ENCODE peak calls at places on chromosomes 4 and X, in seven cellular contexts. X is OCI-LY7, H is HCT116, V is hepatocyte, W is colonic mucosa, R is Peyer's patch, M is brain microvascular endothelial cell. B is an unnamed sample.

GRCh38 chr4:147056951-147057630 is 111.4 kb upstream of the TTC29 start:
- DNase-seq in H (no peak), X (peak), R (no peak), W (no peak), M (no peak), V (no peak), B (no peak)

GRCh38 chr4:150781108-150781663 is 199.2 kb downstream of the MAB21L2 start:
- DNase-seq in V (no peak), R (no peak), H (no peak), X (no peak), M (no peak), W (no peak), B (no peak)

GRCh38 chrX:552496-552895 is 78.1 kb upstream of the SHOX start:
- DNase-seq in R (no peak), V (no peak), H (no peak), M (no peak), X (no peak), W (no peak), B (no peak)

GRCh38 chr4:18106620-18107019 is 85.1 kb upstream of the LCORL start:
- DNase-seq in H (no peak), W (peak), M (no peak), V (peak), R (no peak), X (no peak), B (no peak)

GRCh38 chr4:48489683-48490011 is 405 bp upstream of the ZAR1 start:
- DNase-seq in M (no peak), W (no peak), V (no peak), H (no peak), X (no peak), R (no peak), B (no peak)

GRCh38 chr4:43778187-43778915 is 670.3 kb downstream of the KCTD8 start:
- DNase-seq in R (no peak), W (no peak), M (no peak), V (no peak), X (no peak), H (no peak), B (no peak)

GRCh38 chrX:118423558-118423957 is 72.1 kb upstream of the DOCK11 start:
- DNase-seq in H (no peak), X (no peak), M (no peak), W (no peak), V (no peak), R (no peak), B (no peak)

GRCh38 chrX:154441984-154442707 is 1.8 kb upstream of the FAM50A start:
- DNase-seq in H (no peak), W (no peak), R (no peak), M (no peak), V (no peak), X (no peak), B (peak)

GRCh38 chr4:136918772-136919171 is 613.5 kb downstream of the PCDH18 start:
- DNase-seq in X (no peak), M (no peak), R (no peak), W (no peak), H (no peak), V (no peak), B (no peak)

GRCh38 chr4:88965053-88965452 is 91.9 kb downstream of the FAM13A start:
- DNase-seq in W (no peak), V (no peak), R (no peak), M (no peak), X (no peak), H (no peak), B (no peak)

GRCh38 chr4:145907363-145907762 is 31.3 kb downstream of the ZNF827 start:
- DNase-seq in R (no peak), M (no peak), V (no peak), W (no peak), H (no peak), X (no peak), B (no peak)
- H3K27ac ChIP-seq in R (no peak), M (no peak), V (no peak), W (no peak), H (no peak), X (no peak), B (no peak)

DNA sequence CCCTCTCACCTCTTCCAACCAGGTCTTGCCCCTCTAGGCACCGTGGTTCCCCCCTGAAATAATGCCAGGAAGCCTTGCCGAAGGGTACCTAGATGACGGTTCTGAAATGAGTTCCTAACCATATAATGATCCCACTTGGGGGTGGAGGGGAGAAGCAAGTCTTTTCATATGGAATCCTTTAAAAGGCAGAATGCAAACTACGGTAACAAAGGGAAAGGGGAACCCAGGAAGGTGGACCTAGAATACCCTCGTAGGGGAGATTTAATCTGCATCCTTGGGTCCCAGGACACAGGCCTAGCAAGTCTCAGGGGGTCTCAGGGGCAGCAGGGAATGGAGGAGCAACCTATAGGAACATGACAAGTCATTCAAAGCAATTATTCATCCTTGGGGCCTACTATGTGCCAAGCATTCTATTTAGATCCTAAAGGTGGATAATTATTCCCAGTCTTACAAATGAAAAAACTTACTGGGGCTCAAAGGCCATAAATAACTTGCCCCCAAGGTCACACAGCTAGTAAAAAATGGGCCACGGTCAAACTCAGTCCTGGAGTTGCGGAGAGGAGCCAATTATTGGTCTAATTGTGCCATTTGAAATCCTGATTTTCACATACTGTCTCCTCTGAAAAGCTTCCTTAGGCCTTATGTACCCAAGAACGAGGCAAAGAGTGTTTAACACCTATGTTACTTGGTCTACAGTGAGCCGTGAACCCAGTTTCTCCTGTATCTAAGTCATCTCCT is 8.8 kb downstream of the BCOR start:
- DNase-seq in V (no peak), H (no peak), M (no peak), X (no peak), R (no peak), W (no peak), B (no peak)
- H3K27ac ChIP-seq in V (peak), H (no peak), M (no peak), X (no peak), R (no peak), W (no peak), B (no peak)

GRCh38 chr4:86993909-86994672 is 59.3 kb downstream of the AFF1 start:
- DNase-seq in M (no peak), X (peak), H (no peak), W (no peak), R (no peak), V (no peak), B (no peak)
- H3K27ac ChIP-seq in M (no peak), X (peak), H (no peak), W (no peak), R (no peak), V (peak), B (no peak)

GRCh38 chrX:16869393-16870094 is 618 bp downstream of the RBBP7 start:
- DNase-seq in X (peak), V (peak), R (no peak), M (no peak), W (peak), H (no peak), B (no peak)

GRCh38 chrX:16873106-16873505 is 2.9 kb upstream of the RBBP7 start:
- DNase-seq in W (no peak), V (no peak), X (peak), R (no peak), M (no peak), H (no peak), B (no peak)

GRCh38 chrX:16868920-16869319 is 1.2 kb downstream of the RBBP7 start:
- DNase-seq in X (no peak), W (no peak), H (no peak), V (no peak), M (no peak), R (no peak), B (no peak)

GRCh38 chrX:16870095-16870860 is at the start of gene RBBP7:
- DNase-seq in R (peak), X (peak), M (peak), W (peak), H (peak), V (peak), B (peak)

GRCh38 chrX:16870861-16871584 is 861 bp upstream of the RBBP7 start:
- DNase-seq in M (no peak), W (peak), X (peak), V (peak), R (no peak), H (no peak), B (no peak)
- H3K27ac ChIP-seq in M (peak), W (peak), X (peak), V (peak), R (peak), H (peak), B (peak)

GRCh38 chr4:158999166-158999682 is 103.7 kb upstream of the RAPGEF2 start:
- DNase-seq in H (no peak), M (no peak), X (no peak), W (no peak), V (no peak), R (no peak), B (no peak)

GRCh38 chr4:159006202-159006601 is 96.7 kb upstream of the RAPGEF2 start:
- DNase-seq in V (peak), H (peak), W (peak), R (no peak), X (no peak), M (peak), B (peak)

GRCh38 chr4:158999849-159000248 is 103.0 kb upstream of the RAPGEF2 start:
- DNase-seq in X (no peak), H (no peak), V (no peak), M (no peak), R (no peak), W (no peak), B (no peak)

GRCh38 chr4:159002950-159003349 is 99.9 kb upstream of the RAPGEF2 start:
- DNase-seq in R (no peak), H (no peak), W (peak), V (no peak), X (no peak), M (peak), B (no peak)

DNA sequence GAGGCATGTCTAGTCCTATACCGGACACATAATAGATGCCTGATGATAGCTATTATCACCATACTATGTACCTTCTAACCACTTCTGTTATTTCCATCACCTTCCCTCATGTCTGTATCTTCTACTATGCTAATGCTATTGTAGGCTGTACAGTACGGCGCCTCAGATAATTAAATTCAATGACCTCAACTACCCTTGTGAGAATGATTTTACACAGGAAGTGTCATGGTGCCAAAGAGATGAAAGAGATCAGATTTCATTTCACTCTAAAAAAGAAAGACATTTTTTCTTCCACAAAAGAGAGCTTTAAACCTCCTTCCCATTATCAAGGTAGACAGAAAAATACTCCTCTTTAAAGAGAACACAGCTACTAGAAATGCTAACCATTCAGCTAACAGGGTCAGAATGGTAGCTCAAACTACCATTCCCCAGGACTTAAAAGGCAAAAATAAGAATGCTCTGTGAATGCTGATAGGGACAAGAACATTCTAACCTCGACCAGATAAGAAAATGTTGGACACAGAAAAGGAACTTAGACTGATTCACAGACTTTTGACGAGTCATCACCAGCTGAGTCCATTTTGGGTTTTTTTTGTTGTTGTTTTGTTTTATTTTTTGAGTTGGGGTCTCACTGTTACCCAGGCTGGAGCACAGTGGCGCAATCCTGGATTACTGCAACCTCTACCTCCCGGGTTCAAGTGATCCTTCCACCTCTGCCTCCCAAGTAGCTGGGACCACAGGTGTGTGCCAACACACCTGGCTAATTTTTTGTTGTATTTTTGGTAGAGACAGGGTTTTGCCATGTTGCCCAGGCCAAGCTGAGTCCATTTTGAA is 99.2 kb upstream of the RAPGEF2 start:
- DNase-seq in W (no peak), H (no peak), X (no peak), R (no peak), V (no peak), M (no peak), B (no peak)
- H3K27ac ChIP-seq in W (peak), H (no peak), X (no peak), R (no peak), V (no peak), M (peak), B (peak)

DNA sequence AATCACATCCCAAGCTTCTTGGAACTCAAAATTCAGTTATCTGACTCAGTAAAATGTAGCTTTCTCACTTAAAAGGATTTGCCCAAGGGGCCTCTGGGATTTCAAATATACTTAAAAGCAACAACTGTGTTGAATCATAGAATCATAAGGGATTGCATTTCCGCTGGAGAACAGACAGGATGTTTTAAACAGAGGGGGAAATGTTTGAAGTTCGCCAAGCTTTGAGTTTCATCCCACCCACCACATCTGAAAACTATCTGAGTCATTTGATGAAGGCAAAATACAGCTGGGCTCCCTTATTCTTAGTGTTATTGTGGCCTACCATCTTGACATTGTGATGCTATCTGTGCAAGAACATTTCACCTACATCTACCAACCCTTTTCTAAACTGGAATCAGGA is 73.5 kb downstream of the PPP1R2C start:
- DNase-seq in V (no peak), H (no peak), M (peak), W (no peak), R (no peak), X (no peak), B (no peak)
- H3K27ac ChIP-seq in V (no peak), H (no peak), M (no peak), W (no peak), R (no peak), X (no peak), B (no peak)

GRCh38 chrX:110081740-110082139 is 78.8 kb downstream of the TMEM164 start:
- DNase-seq in V (no peak), M (peak), H (no peak), W (no peak), R (no peak), X (no peak), B (peak)
- H3K27ac ChIP-seq in V (peak), M (peak), H (no peak), W (no peak), R (no peak), X (no peak), B (peak)

DNA sequence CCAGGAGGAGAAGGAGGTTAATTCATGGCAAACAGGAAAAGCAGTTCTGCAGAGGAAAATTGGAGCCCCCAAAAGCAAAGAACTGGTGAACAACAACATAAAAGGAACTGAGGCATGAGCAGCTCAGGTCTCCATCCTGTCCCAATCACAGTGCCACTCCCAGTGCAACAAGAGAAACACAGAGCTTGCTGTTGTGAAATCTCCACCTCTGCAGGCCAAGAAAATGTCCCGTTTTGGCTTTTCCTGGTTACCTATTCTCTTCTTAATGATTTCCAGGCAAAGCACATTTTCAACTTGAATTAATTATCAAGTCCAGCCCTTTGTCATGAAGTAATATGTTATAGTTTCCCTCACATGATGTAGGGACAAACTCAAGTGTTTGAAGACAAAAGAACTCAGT is 778 bp downstream of the C1QTNF7 start:
- DNase-seq in V (no peak), X (no peak), W (no peak), M (no peak), H (no peak), R (no peak), B (no peak)
- H3K27ac ChIP-seq in V (no peak), X (no peak), W (no peak), M (no peak), H (no peak), R (peak), B (no peak)

GRCh38 chrX:10167573-10167972 is 10.8 kb downstream of the CLCN4 start:
- DNase-seq in H (no peak), X (no peak), V (no peak), W (no peak), M (no peak), R (no peak), B (no peak)
- H3K27ac ChIP-seq in H (no peak), X (no peak), V (no peak), W (no peak), M (no peak), R (no peak), B (no peak)

GRCh38 chr4:153488719-153489384 is 22.7 kb downstream of the TMEM131L start:
- DNase-seq in X (no peak), R (no peak), V (no peak), W (no peak), M (peak), H (no peak), B (no peak)
- H3K27ac ChIP-seq in X (peak), R (peak), V (no peak), W (peak), M (peak), H (no peak), B (peak)